ENCODE peak calls at places on chromosome 21, in nine cellular contexts. V, R, D, K, O, M, G, I and E are unnamed samples.

GRCh38 chr21:19731251-19731650 is 1267.0 kb upstream of the NCAM2 start:
- DNase-seq in V (no peak), R (no peak), D (no peak), K (no peak), O (no peak), M (no peak), G (no peak), I (no peak), E (no peak)

GRCh38 chr21:45531393-45532215 is 10.6 kb downstream of the SLC19A1 start:
- DNase-seq in V (no peak), R (peak), D (no peak), K (no peak), O (peak), M (no peak), G (no peak), I (no peak), E (no peak)

GRCh38 chr21:35252831-35253230 is 203.7 kb upstream of the RUNX1 start:
- DNase-seq in V (peak), R (peak), D (no peak), K (no peak), O (no peak), M (no peak), G (no peak), I (peak), E (no peak)

GRCh38 chr21:39660596-39660995 is 47.9 kb downstream of the B3GALT5 start:
- DNase-seq in V (no peak), R (no peak), D (peak), K (peak), O (peak), M (no peak), G (no peak), I (peak), E (no peak)

GRCh38 chr21:41766883-41767605 is at the start of gene RIPK4:
- DNase-seq in V (peak), R (peak), D (no peak), K (no peak), O (peak), M (peak), G (no peak), I (no peak), E (no peak)

GRCh38 chr21:45330075-45330781 is 42.5 kb upstream of the POFUT2 start:
- DNase-seq in V (no peak), R (no peak), D (no peak), K (no peak), O (no peak), M (peak), G (no peak), I (peak), E (peak)

GRCh38 chr21:43802713-43803313 is 13.4 kb downstream of the RRP1 start:
- DNase-seq in V (no peak), R (no peak), D (no peak), K (no peak), O (no peak), M (no peak), G (no peak), I (no peak), E (no peak)

GRCh38 chr21:31612889-31613785 is 46.4 kb upstream of the SOD1 start:
- DNase-seq in V (no peak), R (no peak), D (no peak), K (no peak), O (peak), M (no peak), G (peak), I (peak), E (no peak)

GRCh38 chr21:40732998-40733397 is 114.0 kb downstream of the DSCAM start:
- DNase-seq in V (no peak), R (no peak), D (no peak), K (no peak), O (no peak), M (no peak), G (no peak), I (no peak), E (no peak)

GRCh38 chr21:44315691-44316208 is 15.9 kb downstream of the PFKL start:
- DNase-seq in V (no peak), R (no peak), D (no peak), K (no peak), O (no peak), M (no peak), G (no peak), I (no peak), E (no peak)

GRCh38 chr21:45588086-45588825 is 46.0 kb upstream of the SLC19A1 start:
- DNase-seq in V (no peak), R (no peak), D (peak), K (no peak), O (no peak), M (no peak), G (no peak), I (no peak), E (no peak)

GRCh38 chr21:42280356-42281195 is 34.6 kb downstream of the TFF3 start:
- DNase-seq in V (no peak), R (no peak), D (no peak), K (no peak), O (no peak), M (no peak), G (no peak), I (no peak), E (no peak)

GRCh38 chr21:42536601-42537000 is 22.9 kb downstream of the SLC37A1 start:
- DNase-seq in V (no peak), R (no peak), D (no peak), K (no peak), O (no peak), M (no peak), G (no peak), I (no peak), E (no peak)

GRCh38 chr21:42847051-42847707 is 32.2 kb downstream of the WDR4 start:
- DNase-seq in V (no peak), R (no peak), D (no peak), K (no peak), O (no peak), M (no peak), G (no peak), I (no peak), E (no peak)

GRCh38 chr21:43274946-43275310 is 106.1 kb downstream of the CRYAA start:
- DNase-seq in V (no peak), R (no peak), D (no peak), K (no peak), O (no peak), M (no peak), G (no peak), I (no peak), E (no peak)

GRCh38 chr21:23452384-23453083 is 2154.7 kb downstream of the MRPL39 start:
- DNase-seq in V (no peak), R (peak), D (no peak), K (no peak), O (no peak), M (peak), G (no peak), I (no peak), E (no peak)

GRCh38 chr21:14690886-14691285 is 144.8 kb upstream of the SAMSN1 start:
- DNase-seq in V (no peak), R (peak), D (no peak), K (no peak), O (no peak), M (no peak), G (no peak), I (peak), E (no peak)

GRCh38 chr21:34807146-34807880 is 138.5 kb downstream of the CLIC6 start:
- DNase-seq in V (peak), R (peak), D (no peak), K (no peak), O (no peak), M (no peak), G (no peak), I (peak), E (peak)

GRCh38 chr21:46455575-46456385 is 2.9 kb upstream of the DIP2A start:
- DNase-seq in V (no peak), R (no peak), D (no peak), K (peak), O (no peak), M (no peak), G (no peak), I (peak), E (no peak)

GRCh38 chr21:14866859-14867560 is 197.8 kb downstream of the NRIP1 start:
- DNase-seq in V (no peak), R (no peak), D (no peak), K (no peak), O (no peak), M (no peak), G (no peak), I (no peak), E (no peak)

GRCh38 chr21:38476385-38476784 is 21.9 kb downstream of the ERG start:
- DNase-seq in V (no peak), R (no peak), D (no peak), K (no peak), O (no peak), M (no peak), G (no peak), I (no peak), E (no peak)

GRCh38 chr21:42513985-42514882 is 582 bp downstream of the SLC37A1 start:
- DNase-seq in V (peak), R (peak), D (no peak), K (no peak), O (peak), M (peak), G (no peak), I (no peak), E (no peak)

GRCh38 chr21:42317826-42318746 is 2.9 kb upstream of the TFF3 start:
- DNase-seq in V (no peak), R (no peak), D (peak), K (no peak), O (no peak), M (no peak), G (no peak), I (no peak), E (no peak)

GRCh38 chr21:42651515-42652401 is 1.7 kb upstream of the PDE9A start:
- DNase-seq in V (no peak), R (no peak), D (no peak), K (peak), O (peak), M (no peak), G (no peak), I (no peak), E (no peak)

GRCh38 chr21:42862774-42863503 is 16.4 kb downstream of the WDR4 start:
- DNase-seq in V (no peak), R (no peak), D (no peak), K (no peak), O (no peak), M (no peak), G (no peak), I (no peak), E (no peak)

GRCh38 chr21:33419538-33420123 is 16.4 kb downstream of the IFNGR2 start:
- DNase-seq in V (no peak), R (no peak), D (no peak), K (no peak), O (no peak), M (no peak), G (no peak), I (peak), E (no peak)

GRCh38 chr21:37435120-37435519 is 68.5 kb downstream of the DYRK1A start:
- DNase-seq in V (peak), R (peak), D (no peak), K (peak), O (no peak), M (no peak), G (peak), I (peak), E (peak)

GRCh38 chr21:45575993-45576837 is 34.0 kb upstream of the SLC19A1 start:
- DNase-seq in V (no peak), R (no peak), D (no peak), K (no peak), O (no peak), M (no peak), G (no peak), I (no peak), E (no peak)

GRCh38 chr21:35942211-35943144 is 117.8 kb downstream of the SETD4 start:
- DNase-seq in V (no peak), R (no peak), D (no peak), K (no peak), O (no peak), M (no peak), G (no peak), I (no peak), E (no peak)

GRCh38 chr21:35266546-35266945 is 217.4 kb upstream of the RUNX1 start:
- DNase-seq in V (no peak), R (no peak), D (no peak), K (no peak), O (no peak), M (no peak), G (no peak), I (no peak), E (no peak)

GRCh38 chr21:44897326-44898010 is 23.2 kb downstream of the ITGB2 start:
- DNase-seq in V (no peak), R (no peak), D (no peak), K (no peak), O (peak), M (no peak), G (no peak), I (no peak), E (no peak)